ENCODE peak calls at places on chromosome 20, in six cellular contexts. One of them, this sample, is unnamed.

GRCh38 chr20:31968299-31969126 is 562 bp downstream of the XKR7 start:
- DNase-seq in EH: peak; percentile 71
- DNase-seq in substantia nigra: peak; percentile 21
- DNase-seq in CD8-positive, alpha-beta T cell: peak; percentile 75
- DNase-seq in fibroblast of the aortic adventitia: peak; percentile 60
- DNase-seq in sciatic nerve: peak; percentile 85
- DNase-seq in this sample: peak; percentile 19

GRCh38 chr20:62156592-62157386 is 13.2 kb downstream of the SS18L1 start:
- DNase-seq in EH: peak; percentile 56
- DNase-seq in substantia nigra: peak; percentile 19
- DNase-seq in CD8-positive, alpha-beta T cell: peak; percentile 53
- DNase-seq in fibroblast of the aortic adventitia: peak; percentile 39
- DNase-seq in sciatic nerve: peak; percentile 80
- DNase-seq in this sample: no peak

GRCh38 chr20:4295226-4295625 is 279.9 kb upstream of the RNF24 start:
- DNase-seq in EH: no peak
- DNase-seq in substantia nigra: no peak
- DNase-seq in CD8-positive, alpha-beta T cell: no peak
- DNase-seq in fibroblast of the aortic adventitia: no peak
- DNase-seq in sciatic nerve: no peak
- DNase-seq in this sample: no peak

GRCh38 chr20:60788070-60788469 is 464.0 kb upstream of the CDH4 start:
- DNase-seq in EH: no peak
- DNase-seq in substantia nigra: no peak
- DNase-seq in CD8-positive, alpha-beta T cell: no peak
- DNase-seq in fibroblast of the aortic adventitia: no peak
- DNase-seq in sciatic nerve: no peak
- DNase-seq in this sample: no peak

GRCh38 chr20:59574308-59574707 is 30.0 kb upstream of the PHACTR3 start:
- DNase-seq in EH: no peak
- DNase-seq in substantia nigra: no peak
- DNase-seq in CD8-positive, alpha-beta T cell: no peak
- DNase-seq in fibroblast of the aortic adventitia: no peak
- DNase-seq in sciatic nerve: peak; percentile 18
- DNase-seq in this sample: no peak

GRCh38 chr20:38840053-38840893 is 34.8 kb downstream of the PPP1R16B start:
- DNase-seq in EH: no peak
- DNase-seq in substantia nigra: peak; percentile 19
- DNase-seq in CD8-positive, alpha-beta T cell: no peak
- DNase-seq in fibroblast of the aortic adventitia: no peak
- DNase-seq in sciatic nerve: no peak
- DNase-seq in this sample: peak; percentile 2

GRCh38 chr20:11168026-11168425 is 494.2 kb upstream of the JAG1 start:
- DNase-seq in EH: no peak
- DNase-seq in substantia nigra: no peak
- DNase-seq in CD8-positive, alpha-beta T cell: no peak
- DNase-seq in fibroblast of the aortic adventitia: peak; percentile 30
- DNase-seq in sciatic nerve: no peak
- DNase-seq in this sample: no peak

GRCh38 chr20:25083773-25084615 is 2.1 kb upstream of the VSX1 start:
- DNase-seq in EH: peak; percentile 8
- DNase-seq in substantia nigra: no peak
- DNase-seq in CD8-positive, alpha-beta T cell: peak; percentile 27
- DNase-seq in fibroblast of the aortic adventitia: no peak
- DNase-seq in sciatic nerve: peak; percentile 44
- DNase-seq in this sample: no peak

GRCh38 chr20:32142991-32143390 is 33.5 kb downstream of the TM9SF4 start:
- DNase-seq in EH: no peak
- DNase-seq in substantia nigra: no peak
- DNase-seq in CD8-positive, alpha-beta T cell: no peak
- DNase-seq in fibroblast of the aortic adventitia: no peak
- DNase-seq in sciatic nerve: peak; percentile 42
- DNase-seq in this sample: no peak

GRCh38 chr20:7031222-7031621 is 263.7 kb downstream of the BMP2 start:
- DNase-seq in EH: peak; percentile 0
- DNase-seq in substantia nigra: no peak
- DNase-seq in CD8-positive, alpha-beta T cell: no peak
- DNase-seq in fibroblast of the aortic adventitia: peak; percentile 9
- DNase-seq in sciatic nerve: no peak
- DNase-seq in this sample: no peak

GRCh38 chr20:60035-60918 is 27.2 kb upstream of the DEFB125 start:
- DNase-seq in EH: peak; percentile 23
- DNase-seq in substantia nigra: no peak
- DNase-seq in CD8-positive, alpha-beta T cell: no peak
- DNase-seq in fibroblast of the aortic adventitia: no peak
- DNase-seq in sciatic nerve: no peak
- DNase-seq in this sample: no peak

GRCh38 chr20:12882832-12883506 is 125.8 kb upstream of the SPTLC3 start:
- DNase-seq in EH: peak; percentile 1
- DNase-seq in substantia nigra: no peak
- DNase-seq in CD8-positive, alpha-beta T cell: no peak
- DNase-seq in fibroblast of the aortic adventitia: peak; percentile 42
- DNase-seq in sciatic nerve: no peak
- DNase-seq in this sample: no peak

GRCh38 chr20:43102394-43102793 is 87.3 kb downstream of the PTPRT start:
- DNase-seq in EH: no peak
- DNase-seq in substantia nigra: no peak
- DNase-seq in CD8-positive, alpha-beta T cell: no peak
- DNase-seq in fibroblast of the aortic adventitia: no peak
- DNase-seq in sciatic nerve: no peak
- DNase-seq in this sample: no peak

GRCh38 chr20:46458891-46459750 is 52.7 kb upstream of the ELMO2 start:
- DNase-seq in EH: peak; percentile 8
- DNase-seq in substantia nigra: peak; percentile 6
- DNase-seq in CD8-positive, alpha-beta T cell: no peak
- DNase-seq in fibroblast of the aortic adventitia: no peak
- DNase-seq in sciatic nerve: no peak
- DNase-seq in this sample: no peak

GRCh38 chr20:35721219-35721618 is 20.8 kb downstream of the RBM39 start:
- DNase-seq in EH: no peak
- DNase-seq in substantia nigra: no peak
- DNase-seq in CD8-positive, alpha-beta T cell: no peak
- DNase-seq in fibroblast of the aortic adventitia: no peak
- DNase-seq in sciatic nerve: no peak
- DNase-seq in this sample: no peak

GRCh38 chr20:58174708-58175287 is 53.7 kb downstream of the ANKRD60 start:
- DNase-seq in EH: peak; percentile 3
- DNase-seq in substantia nigra: no peak
- DNase-seq in CD8-positive, alpha-beta T cell: no peak
- DNase-seq in fibroblast of the aortic adventitia: peak; percentile 4
- DNase-seq in sciatic nerve: peak; percentile 84
- DNase-seq in this sample: no peak

GRCh38 chr20:63599396-63600050 is 25.5 kb upstream of the HELZ2 start:
- DNase-seq in EH: no peak
- DNase-seq in substantia nigra: no peak
- DNase-seq in CD8-positive, alpha-beta T cell: no peak
- DNase-seq in fibroblast of the aortic adventitia: no peak
- DNase-seq in sciatic nerve: no peak
- DNase-seq in this sample: no peak

GRCh38 chr20:59305898-59306640 is 5.7 kb downstream of the EDN3 start:
- DNase-seq in EH: no peak
- DNase-seq in substantia nigra: no peak
- DNase-seq in CD8-positive, alpha-beta T cell: no peak
- DNase-seq in fibroblast of the aortic adventitia: no peak
- DNase-seq in sciatic nerve: no peak
- DNase-seq in this sample: no peak

GRCh38 chr20:34567885-34568865 is 9.7 kb downstream of the MAP1LC3A start:
- DNase-seq in EH: no peak
- DNase-seq in substantia nigra: no peak
- DNase-seq in CD8-positive, alpha-beta T cell: no peak
- DNase-seq in fibroblast of the aortic adventitia: no peak
- DNase-seq in sciatic nerve: no peak
- DNase-seq in this sample: no peak

GRCh38 chr20:35007891-35008290 is 52.2 kb downstream of the MYH7B start:
- DNase-seq in EH: no peak
- DNase-seq in substantia nigra: no peak
- DNase-seq in CD8-positive, alpha-beta T cell: no peak
- DNase-seq in fibroblast of the aortic adventitia: no peak
- DNase-seq in sciatic nerve: peak; percentile 53
- DNase-seq in this sample: no peak